ENCODE peak calls at places on chromosome 14, in six cellular contexts. U is right atrium auricular region; V is CD4-positive, alpha-beta memory T cell; R is sigmoid colon; A is neural progenitor cell; I is stomach. Y is an unnamed sample. For H3K4me1 and H3K36me3, the result is how much of the 10 kb centered on the place peaks cover.

GRCh38 chr14:103177376-103177775 is 54.1 kb downstream of the TNFAIP2 start:
- DNase-seq in U (no peak), V (no peak), R (no peak), A (no peak), I (no peak), Y (no peak)

GRCh38 chr14:104865631-104866441 is 768 bp downstream of the CEP170B start:
- DNase-seq in U (peak), V (no peak), R (peak), A (peak), I (peak), Y (peak)

GRCh38 chr14:22106700-22107697 is 433.4 kb upstream of the OR4E1 start:
- DNase-seq in U (no peak), V (no peak), R (no peak), A (no peak), I (no peak), Y (no peak)

GRCh38 chr14:93045965-93046695 is 69.6 kb downstream of the ITPK1 start:
- DNase-seq in U (no peak), V (no peak), R (no peak), A (no peak), I (no peak), Y (no peak)

GRCh38 chr14:29236848-29237247 is 470.3 kb downstream of the FOXG1 start:
- DNase-seq in U (no peak), V (no peak), R (no peak), A (no peak), I (no peak), Y (no peak)

GRCh38 chr14:99254391-99255009 is 17.5 kb downstream of the BCL11B start:
- DNase-seq in U (no peak), V (peak), R (no peak), A (no peak), I (no peak), Y (no peak)

GRCh38 chr14:93033983-93034670 is 81.6 kb downstream of the ITPK1 start:
- DNase-seq in U (no peak), V (no peak), R (no peak), A (peak), I (no peak), Y (no peak)

GRCh38 chr14:65054471-65055085 is 47.7 kb downstream of the MAX start:
- DNase-seq in U (no peak), V (no peak), R (no peak), A (no peak), I (peak), Y (peak)

GRCh38 chr14:106277503-106277902 is 751.1 kb downstream of the TMEM121 start:
- DNase-seq in U (no peak), V (no peak), R (no peak), A (no peak), I (peak), Y (no peak)

GRCh38 chr14:67417633-67418032 is 5.7 kb upstream of the PLEK2 start:
- DNase-seq in U (no peak), V (no peak), R (peak), A (no peak), I (no peak), Y (no peak)

GRCh38 chr14:76880432-76880831 is 54.2 kb downstream of the LRRC74A start:
- DNase-seq in U (no peak), V (no peak), R (no peak), A (no peak), I (no peak), Y (no peak)

GRCh38 chr14:94376108-94376975 is 12.1 kb downstream of the SERPINA1 start:
- DNase-seq in U (no peak), V (no peak), R (peak), A (no peak), I (no peak), Y (no peak)

GRCh38 chr14:67857778-67858350 is 38.3 kb downstream of the RAD51B start:
- DNase-seq in U (no peak), V (no peak), R (peak), A (no peak), I (no peak), Y (peak)

GRCh38 chr14:81818271-81818670 is 284.6 kb upstream of the SEL1L start:
- DNase-seq in U (no peak), V (no peak), R (no peak), A (peak), I (no peak), Y (no peak)

GRCh38 chr14:63910593-63911363 is 58.0 kb downstream of the SYNE2 start:
- DNase-seq in U (no peak), V (no peak), R (no peak), A (peak), I (no peak), Y (no peak)

GRCh38 chr14:65214741-65215140 is 112.4 kb upstream of the MAX start:
- DNase-seq in U (no peak), V (no peak), R (no peak), A (no peak), I (no peak), Y (no peak)

GRCh38 chr14:99125113-99125512 is 146.9 kb downstream of the BCL11B start:
- DNase-seq in U (no peak), V (no peak), R (peak), A (no peak), I (peak), Y (no peak)

GRCh38 chr14:103483600-103483999 is 39.0 kb downstream of the CKB start:
- DNase-seq in U (no peak), V (no peak), R (no peak), A (no peak), I (peak), Y (peak)

GRCh38 chr14:56491299-56492285 is 88.0 kb upstream of the TMEM260 start:
- DNase-seq in U (no peak), V (no peak), R (no peak), A (peak), I (no peak), Y (no peak)

GRCh38 chr14:100585448-100586152 is 1.6 kb downstream of the BEGAIN start:
- DNase-seq in U (no peak), V (no peak), R (peak), A (no peak), I (no peak), Y (peak)

GRCh38 chr14:95545769-95546168 is 10.9 kb downstream of the GLRX5 start:
- DNase-seq in U (no peak), V (no peak), R (no peak), A (no peak), I (no peak), Y (no peak)

GRCh38 chr14:36254020-36254614 is 66.3 kb downstream of the MBIP start:
- DNase-seq in U (no peak), V (no peak), R (no peak), A (peak), I (no peak), Y (no peak)

GRCh38 chr14:35161231-35161630 is 38.9 kb downstream of the PRORP start:
- DNase-seq in U (no peak), V (peak), R (no peak), A (no peak), I (no peak), Y (no peak)

GRCh38 chr14:65832431-65833253 is 420.1 kb downstream of the FUT8 start:
- DNase-seq in U (no peak), V (no peak), R (no peak), A (peak), I (no peak), Y (no peak)

GRCh38 chr14:77319416-77319815 is 1.3 kb downstream of the POMT2 start:
- DNase-seq in U (no peak), V (no peak), R (peak), A (no peak), I (no peak), Y (no peak)

GRCh38 chr14:43359317-43359716 is 1147.8 kb downstream of the FSCB start:
- DNase-seq in U (no peak), V (no peak), R (peak), A (no peak), I (no peak), Y (no peak)

GRCh38 chr14:77682158-77682553 is 25.7 kb downstream of the ALKBH1 start:
- DNase-seq in U (no peak), V (no peak), R (no peak), A (no peak), I (no peak), Y (no peak)

GRCh38 chr14:99262977-99263448 is 9.0 kb downstream of the BCL11B start:
- DNase-seq in U (no peak), V (no peak), R (no peak), A (no peak), I (no peak), Y (peak)

GRCh38 chr14:55221186-55221585 is 29.8 kb upstream of the DLGAP5 start:
- DNase-seq in U (no peak), V (no peak), R (no peak), A (no peak), I (no peak), Y (no peak)

GRCh38 chr14:68361231-68361630 is 431.6 kb downstream of the ZFP36L1 start:
- DNase-seq in U (no peak), V (no peak), R (no peak), A (no peak), I (no peak), Y (no peak)

GRCh38 chr14:74896400-74896799 is 14.7 kb downstream of the DLST start:
- DNase-seq in U (no peak), V (no peak), R (no peak), A (no peak), I (no peak), Y (no peak)

GRCh38 chr14:64026600-64026999 is 173.8 kb downstream of the SYNE2 start:
- DNase-seq in U (no peak), V (no peak), R (no peak), A (no peak), I (no peak), Y (no peak)

GRCh38 chr14:82778008-82778407 is 1244.4 kb upstream of the SEL1L start:
- DNase-seq in U (no peak), V (no peak), R (no peak), A (no peak), I (no peak), Y (no peak)

DNA sequence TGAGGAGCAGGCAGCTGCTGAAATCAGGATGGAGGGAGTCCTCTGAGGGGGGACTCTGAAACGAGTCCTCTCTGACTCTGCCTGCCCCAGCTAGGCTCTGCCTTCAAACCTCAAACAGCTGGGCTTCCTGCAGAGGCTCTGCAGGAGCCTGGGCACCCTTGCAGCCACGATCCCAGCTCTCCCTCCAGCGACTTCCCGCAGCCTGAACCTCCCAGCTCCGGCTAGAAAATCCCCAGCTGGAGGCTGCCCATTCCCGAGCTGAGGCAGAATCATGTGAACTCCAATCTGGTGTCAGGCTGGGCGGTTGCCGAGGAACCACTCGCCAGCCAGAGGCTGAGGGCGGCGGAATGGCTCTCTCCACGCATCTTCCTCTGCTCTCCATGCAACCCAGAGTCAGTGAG is at the start of gene GPR68:
- DNase-seq in U (peak), V (peak), R (peak), A (peak), I (peak), Y (no peak)
- H3K4me1 ChIP-seq in U (under half), V (half or more), R (under half), A (under half), I (under half), Y (under half)

GRCh38 chr14:73465833-73466532 is 7.6 kb upstream of the NUMB start:
- DNase-seq in U (peak), V (no peak), R (no peak), A (no peak), I (no peak), Y (no peak)
- H3K27ac ChIP-seq in U (peak), V (no peak), R (peak), A (no peak), I (peak), Y (no peak)

GRCh38 chr14:73739899-73740685 is 25.9 kb upstream of the PNMA1 start:
- DNase-seq in U (no peak), V (peak), R (peak), A (no peak), I (no peak), Y (no peak)

GRCh38 chr14:73736842-73737241 is 22.7 kb upstream of the PNMA1 start:
- DNase-seq in U (no peak), V (peak), R (no peak), A (no peak), I (no peak), Y (no peak)

GRCh38 chr14:73740921-73741326 is 26.7 kb upstream of the PNMA1 start:
- DNase-seq in U (peak), V (peak), R (peak), A (no peak), I (peak), Y (peak)

GRCh38 chr14:73739174-73739898 is 25.2 kb upstream of the PNMA1 start:
- DNase-seq in U (no peak), V (peak), R (peak), A (no peak), I (no peak), Y (no peak)

DNA sequence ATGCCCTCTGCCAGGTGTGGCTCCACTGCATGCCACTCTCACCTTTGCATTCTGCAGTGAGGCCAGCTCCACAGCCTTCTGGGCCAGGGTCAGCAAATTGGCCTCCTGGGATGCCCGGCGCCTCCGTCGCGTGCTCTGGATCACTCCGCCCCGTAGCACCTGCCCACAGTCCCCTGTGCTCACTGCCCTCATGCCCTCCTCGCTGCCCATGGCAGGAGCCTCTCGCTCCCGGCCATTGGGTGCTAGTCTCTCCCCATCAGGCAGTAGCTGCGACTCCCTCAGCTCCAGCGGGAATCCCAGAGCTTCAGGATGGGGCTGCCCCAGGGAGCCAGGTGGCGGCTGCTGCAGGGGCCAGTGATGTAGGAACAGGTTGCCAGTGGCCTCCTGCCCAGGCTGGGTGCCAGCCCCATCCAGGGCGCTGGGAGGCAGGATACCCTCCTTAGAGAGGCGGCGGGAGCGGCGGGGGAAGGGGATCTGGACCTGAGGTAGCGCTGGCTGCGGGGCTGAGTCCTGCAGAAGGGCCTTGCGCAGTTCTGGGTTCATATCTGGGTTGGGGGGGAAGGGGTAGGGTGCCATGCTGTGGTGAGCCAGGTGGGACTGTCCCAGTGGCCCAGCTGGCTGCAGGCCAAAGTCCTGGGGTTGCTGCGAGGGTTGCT is 24.5 kb upstream of the PNMA1 start:
- DNase-seq in U (no peak), V (peak), R (peak), A (no peak), I (no peak), Y (no peak)
- H3K36me3 ChIP-seq in U (under half), V (under half), R (under half), A (under half), I (half or more), Y (half or more)

DNA sequence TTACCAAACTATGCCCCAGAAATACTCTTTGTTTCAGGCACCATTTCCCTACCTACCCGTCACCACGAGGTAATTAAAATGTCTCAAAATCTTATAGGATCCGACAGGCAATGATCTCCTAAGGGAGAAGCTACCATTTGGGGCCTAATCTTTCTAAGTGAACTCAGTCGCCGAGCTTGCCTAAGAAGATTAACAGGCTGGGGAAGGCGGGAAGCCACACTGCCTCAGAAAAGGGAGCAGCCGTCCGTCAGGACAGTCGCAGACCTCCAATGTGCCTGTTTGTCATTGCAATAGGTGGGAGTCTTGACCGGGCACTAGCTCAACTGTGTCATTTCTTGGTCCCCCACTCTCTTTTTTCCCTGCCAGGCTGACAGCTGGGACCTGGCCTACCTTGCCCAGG is 4.6 kb downstream of the TTC7B start:
- DNase-seq in U (no peak), V (no peak), R (no peak), A (peak), I (no peak), Y (no peak)
- H3K4me1 ChIP-seq in U (half or more), V (under half), R (half or more), A (under half), I (under half), Y (under half)

GRCh38 chr14:79581912-79582576 is 629.3 kb downstream of the DIO2 start:
- DNase-seq in U (no peak), V (no peak), R (no peak), A (no peak), I (no peak), Y (no peak)
- H3K27ac ChIP-seq in U (no peak), V (no peak), R (no peak), A (no peak), I (no peak), Y (no peak)

DNA sequence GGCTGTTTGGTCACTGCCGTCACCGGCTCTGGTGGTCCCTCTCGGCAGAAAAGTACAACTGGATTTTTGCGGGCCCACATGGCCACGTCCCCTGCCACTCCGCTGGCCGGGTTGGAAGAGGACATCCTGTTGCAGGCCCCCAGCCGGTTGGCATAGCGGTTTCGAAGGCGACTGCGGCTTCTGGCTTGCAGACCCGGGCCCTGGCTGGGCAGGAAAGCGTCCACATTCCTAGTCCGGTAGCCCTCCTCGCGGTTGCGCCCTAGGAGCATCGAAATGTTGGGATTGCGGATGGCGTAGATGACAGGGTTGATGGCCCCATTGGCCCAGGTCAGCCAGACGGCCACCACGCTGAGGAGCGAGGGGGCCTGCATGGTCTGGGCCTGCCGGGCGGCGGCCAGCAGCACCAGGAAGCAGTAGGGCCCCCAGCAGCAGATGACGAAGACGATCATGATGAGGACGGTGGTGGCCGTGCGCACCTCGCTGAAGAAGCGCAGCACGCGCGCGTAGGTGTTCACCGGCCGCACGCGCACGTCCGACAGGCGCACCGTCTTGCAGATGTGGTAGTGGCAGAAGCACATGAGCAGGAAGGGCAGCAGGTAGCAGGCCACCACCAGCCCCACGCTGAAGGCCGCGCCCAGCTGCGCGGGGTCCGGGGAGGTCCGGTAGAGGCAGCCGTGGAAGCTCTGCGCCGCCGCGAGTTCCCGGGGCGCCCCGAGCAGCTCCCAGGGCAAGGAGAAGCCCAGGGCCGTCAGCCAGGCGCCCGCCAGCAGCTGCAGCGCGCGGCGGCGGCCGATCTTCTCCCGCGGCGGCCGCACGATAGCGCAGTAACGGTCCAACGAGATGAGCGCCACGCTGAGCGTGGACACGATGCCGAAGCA is 1.2 kb downstream of the GPR135 start:
- DNase-seq in U (no peak), V (peak), R (peak), A (peak), I (no peak), Y (no peak)
- H3K36me3 ChIP-seq in U (under half), V (under half), R (under half), A (under half), I (under half), Y (under half)

DNA sequence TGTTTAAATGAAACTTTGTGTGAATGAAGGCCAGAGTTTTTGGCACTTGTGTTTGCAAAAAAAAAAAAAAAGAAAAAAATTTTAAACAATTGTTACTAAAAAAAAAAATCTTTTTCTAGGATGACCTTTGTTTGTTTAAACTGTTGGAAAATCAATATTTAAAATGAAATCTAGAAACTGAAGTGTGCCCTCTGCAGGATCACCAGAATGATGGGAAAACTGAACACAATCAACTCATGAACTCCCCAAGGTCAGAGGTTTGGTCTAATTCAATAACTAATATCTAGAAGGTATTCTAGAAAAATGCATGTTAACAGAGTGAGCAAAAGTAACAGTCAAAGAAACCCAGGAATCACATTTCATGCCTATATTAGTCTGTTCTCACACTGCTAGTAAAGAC is 448.9 kb downstream of the FLRT2 start:
- DNase-seq in U (no peak), V (no peak), R (no peak), A (no peak), I (no peak), Y (no peak)
- H3K4me1 ChIP-seq in U (under half), V (under half), R (under half), A (under half), I (under half), Y (under half)

GRCh38 chr14:101966742-101967141 is 2.4 kb downstream of the DYNC1H1 start:
- DNase-seq in U (no peak), V (no peak), R (no peak), A (no peak), I (no peak), Y (no peak)

GRCh38 chr14:101970830-101971400 is 6.5 kb downstream of the DYNC1H1 start:
- DNase-seq in U (no peak), V (no peak), R (no peak), A (no peak), I (no peak), Y (no peak)

GRCh38 chr14:101969480-101969879 is 5.1 kb downstream of the DYNC1H1 start:
- DNase-seq in U (no peak), V (no peak), R (no peak), A (no peak), I (no peak), Y (no peak)

GRCh38 chr14:101965796-101966718 is 1.7 kb downstream of the DYNC1H1 start:
- DNase-seq in U (no peak), V (no peak), R (no peak), A (no peak), I (no peak), Y (no peak)

GRCh38 chr14:101968186-101968585 is 3.8 kb downstream of the DYNC1H1 start:
- DNase-seq in U (peak), V (no peak), R (no peak), A (no peak), I (no peak), Y (no peak)
- H3K27ac ChIP-seq in U (peak), V (no peak), R (no peak), A (no peak), I (no peak), Y (peak)